ENCODE peak calls at places on chromosomes 16 and 17, in eight cellular contexts. F is dorsolateral prefrontal cortex; L is choroid plexus epithelial cell; Z is natural killer cell; G is CD4-positive, alpha-beta T cell; K is astrocyte of the spinal cord; D is cardiac muscle cell; H is tibial nerve. C is an unnamed sample.

GRCh38 chr16:82655315-82655714 is 28.5 kb downstream of the CDH13 start:
- DNase-seq in H (no peak), G (peak; percentile 41), L (peak; percentile 94), Z (peak; percentile 49), F (no peak), K (peak; percentile 84), D (no peak), C (no peak)

GRCh38 chr17:69769050-69769449 is 306.0 kb upstream of the KCNJ16 start:
- DNase-seq in L (no peak), F (no peak), K (no peak), H (no peak), Z (no peak), G (no peak), D (no peak), C (no peak)

GRCh38 chr17:10226930-10227695 is 28.7 kb upstream of the GAS7 start:
- DNase-seq in F (peak; percentile 48), D (peak; percentile 64), Z (peak; percentile 62), G (peak; percentile 1), H (no peak), L (peak; percentile 45), K (no peak), C (peak; percentile 82)

GRCh38 chr17:17750881-17751280 is 69.6 kb downstream of the RAI1 start:
- DNase-seq in K (no peak), H (no peak), D (no peak), F (no peak), L (no peak), Z (peak; percentile 38), G (no peak), C (peak; percentile 74)

GRCh38 chr16:85542548-85542927 is 70.6 kb upstream of the GSE1 start:
- DNase-seq in D (no peak), L (no peak), F (no peak), G (no peak), H (no peak), Z (no peak), K (no peak), C (no peak)

GRCh38 chr16:71956500-71956899 is 43.7 kb downstream of the PKD1L3 start:
- DNase-seq in Z (no peak), G (no peak), D (no peak), K (no peak), F (no peak), L (peak; percentile 31), H (no peak), C (no peak)

GRCh38 chr17:2179615-2180295 is 123.8 kb downstream of the SMG6 start:
- DNase-seq in F (peak; percentile 68), D (no peak), Z (no peak), G (no peak), K (peak; percentile 98), L (peak; percentile 99), H (peak; percentile 84), C (no peak)

GRCh38 chr16:87447323-87447722 is 45.5 kb downstream of the ZCCHC14 start:
- DNase-seq in G (no peak), D (no peak), F (no peak), Z (no peak), L (peak; percentile 23), K (peak; percentile 81), H (no peak), C (no peak)

GRCh38 chr16:57606847-57607501 is 21.5 kb upstream of the ADGRG1 start:
- DNase-seq in Z (peak; percentile 14), D (no peak), K (no peak), H (no peak), F (peak; percentile 9), L (no peak), G (no peak), C (peak; percentile 14)

GRCh38 chr17:72467841-72468653 is 347.2 kb downstream of the SOX9 start:
- DNase-seq in L (peak; percentile 40), Z (no peak), D (no peak), H (peak; percentile 49), G (no peak), F (peak; percentile 43), K (no peak), C (no peak)

GRCh38 chr17:68456529-68457167 is 648 bp downstream of the WIPI1 start:
- DNase-seq in K (peak; percentile 89), G (no peak), L (peak; percentile 96), H (peak; percentile 80), D (peak; percentile 90), F (peak; percentile 71), Z (no peak), C (no peak)

GRCh38 chr17:8837438-8838075 is 29.9 kb downstream of the PIK3R6 start:
- DNase-seq in H (no peak), L (peak; percentile 6), D (no peak), Z (no peak), K (no peak), F (no peak), G (no peak), C (no peak)

GRCh38 chr17:83189013-83189672 is 109.7 kb downstream of the METRNL start:
- DNase-seq in F (no peak), Z (peak; percentile 9), L (no peak), G (no peak), K (no peak), D (no peak), H (no peak), C (no peak)

GRCh38 chr16:88063201-88063773 is 112.1 kb downstream of the BANP start:
- DNase-seq in Z (no peak), G (no peak), K (peak; percentile 50), L (peak; percentile 74), D (no peak), H (peak; percentile 38), F (peak; percentile 57), C (no peak)

GRCh38 chr17:30378191-30378796 is 433 bp upstream of the CPD start:
- DNase-seq in D (peak; percentile 24), H (no peak), G (peak; percentile 40), L (peak; percentile 40), F (no peak), K (no peak), Z (peak; percentile 58), C (peak; percentile 29)

GRCh38 chr16:17831330-17831729 is 360.6 kb upstream of the XYLT1 start:
- DNase-seq in Z (no peak), K (no peak), D (no peak), H (no peak), F (no peak), G (no peak), L (peak; percentile 36), C (no peak)
- TF ChIP-seq CTCF in Z (no peak), K (peak; percentile 16), D (no peak), H (no peak), F (no peak), G (no peak), L (peak; percentile 47), C (no peak)

GRCh38 chr17:7479389-7480192 is at the start of gene ZBTB4:
- DNase-seq in D (peak; percentile 66), F (peak; percentile 39), Z (peak; percentile 73), G (peak; percentile 55), K (peak; percentile 35), H (no peak), L (peak; percentile 41), C (peak; percentile 77)
- TF ChIP-seq CTCF in D (no peak), F (no peak), Z (no peak), G (no peak), K (no peak), H (no peak), L (no peak), C (no peak)

GRCh38 chr16:2498085-2498484 is 15.7 kb upstream of the ATP6V0C start:
- DNase-seq in K (no peak), H (no peak), D (no peak), G (no peak), F (no peak), L (no peak), Z (no peak), C (no peak)

GRCh38 chr16:2497641-2498040 is 16.1 kb upstream of the ATP6V0C start:
- DNase-seq in G (no peak), K (no peak), F (no peak), H (no peak), Z (no peak), L (no peak), D (no peak), C (no peak)

GRCh38 chr16:2496223-2497115 is 17.3 kb upstream of the ATP6V0C start:
- DNase-seq in K (no peak), L (no peak), F (no peak), H (no peak), Z (no peak), D (no peak), G (no peak), C (no peak)

GRCh38 chr16:2498531-2499253 is 15.1 kb upstream of the ATP6V0C start:
- DNase-seq in H (no peak), D (no peak), G (no peak), K (no peak), F (no peak), L (no peak), Z (no peak), C (no peak)

DNA sequence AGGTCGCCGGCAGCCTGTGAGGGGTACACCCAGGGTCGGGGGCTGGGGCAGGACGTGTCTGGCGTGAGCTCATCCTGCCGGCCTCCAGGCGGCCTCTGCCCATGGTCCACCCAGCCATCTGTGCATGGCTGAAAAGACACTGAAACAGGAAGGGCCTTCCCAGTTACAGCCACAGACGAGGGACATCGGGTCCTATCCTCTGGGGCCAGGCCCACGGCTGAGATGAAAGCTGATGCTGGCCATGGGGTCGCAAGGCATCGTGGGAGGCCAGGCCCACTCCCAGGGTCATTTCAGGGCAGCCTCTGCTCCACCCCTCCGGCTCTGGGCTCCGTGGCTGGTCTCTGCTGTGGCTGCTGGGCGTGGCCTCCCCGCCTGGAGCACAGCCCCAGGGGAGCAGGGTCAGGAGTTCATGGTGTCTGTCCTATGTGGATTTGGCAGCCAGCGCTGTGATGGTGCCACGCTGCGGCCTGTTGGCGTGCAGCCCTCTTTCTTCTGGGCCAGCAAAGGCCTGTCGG is 16.6 kb upstream of the ATP6V0C start:
- DNase-seq in H (no peak), D (no peak), L (no peak), G (no peak), Z (no peak), K (no peak), F (no peak), C (no peak)
- TF ChIP-seq CTCF in H (no peak), D (no peak), L (no peak), G (no peak), Z (no peak), K (no peak), F (no peak), C (no peak)

GRCh38 chr16:396199-396598 is 800 bp upstream of the NME4 start:
- DNase-seq in H (no peak), Z (no peak), F (no peak), L (no peak), D (no peak), K (no peak), G (no peak), C (no peak)
- TF ChIP-seq CTCF in H (no peak), Z (no peak), F (no peak), L (no peak), D (no peak), K (no peak), G (no peak), C (no peak)

DNA sequence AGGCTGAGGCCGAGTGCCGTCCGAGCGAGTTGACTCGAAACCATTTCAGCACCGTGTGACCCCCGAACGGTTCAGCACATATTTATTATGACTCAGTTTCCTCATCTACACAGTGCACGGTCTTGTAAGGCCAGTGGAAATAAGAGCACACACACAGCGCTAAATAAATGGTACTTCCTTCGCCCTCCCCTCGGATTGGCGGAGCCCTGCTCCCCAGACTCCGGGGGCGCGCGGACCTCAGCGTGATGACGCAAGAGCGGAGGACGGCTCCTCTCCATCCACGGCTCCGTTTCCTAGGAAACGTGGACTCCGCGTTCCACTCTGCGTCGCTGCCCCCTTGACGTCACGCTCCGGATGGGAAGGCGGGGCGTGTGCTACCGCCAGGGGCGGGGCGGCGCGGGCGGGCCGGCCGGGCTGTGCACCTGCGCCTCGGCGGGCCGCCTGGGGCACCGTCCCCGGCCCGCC is at the start of gene PARD6A:
- DNase-seq in L (peak; percentile 97), H (peak; percentile 90), F (peak; percentile 96), D (peak; percentile 92), Z (peak; percentile 87), G (peak; percentile 86), K (peak; percentile 97), C (peak; percentile 100)
- TF ChIP-seq CTCF in L (no peak), H (no peak), F (no peak), D (no peak), Z (no peak), G (no peak), K (no peak), C (no peak)

C was measured in GM10248.